ENCODE peak calls at places on chromosomes 13 and 19, in seven cellular contexts. M is stomach, B is H1, Q is spleen, G is HepG2, E is upper lobe of left lung, K is prostate gland. J is an unnamed sample. For H3K4me1, the result is how much of the 10 kb centered on the place peaks cover.

GRCh38 chr19:45250216-45250831 is 747 bp upstream of the MARK4 start:
- DNase-seq in M (no peak), B (no peak), Q (peak), G (no peak), E (peak), K (no peak), J (peak)

GRCh38 chr13:113088691-113089020 is 16.9 kb upstream of the F7 start:
- DNase-seq in M (no peak), B (no peak), Q (peak), G (no peak), E (no peak), K (no peak), J (no peak)

GRCh38 chr13:35917252-35917941 is 213.8 kb downstream of the DCLK1 start:
- DNase-seq in M (no peak), B (peak), Q (no peak), G (no peak), E (no peak), K (no peak), J (no peak)

GRCh38 chr13:113159701-113160100 is 1.3 kb downstream of the PROZ start:
- DNase-seq in M (no peak), B (no peak), Q (no peak), G (no peak), E (no peak), K (no peak), J (no peak)

GRCh38 chr13:26628706-26629105 is 71.2 kb downstream of the WASF3 start:
- DNase-seq in M (no peak), B (no peak), Q (no peak), G (peak), E (no peak), K (no peak), J (peak)

GRCh38 chr13:114100446-114101320 is 31.7 kb downstream of the RASA3 start:
- DNase-seq in M (no peak), B (no peak), Q (peak), G (no peak), E (peak), K (no peak), J (peak)

GRCh38 chr13:27132538-27132937 is 39.1 kb downstream of the USP12 start:
- DNase-seq in M (no peak), B (no peak), Q (no peak), G (no peak), E (no peak), K (no peak), J (no peak)

GRCh38 chr19:44866672-44867071 is 20.6 kb downstream of the NECTIN2 start:
- DNase-seq in M (no peak), B (no peak), Q (no peak), G (no peak), E (no peak), K (no peak), J (no peak)

GRCh38 chr19:14871619-14872230 is 14.2 kb downstream of the OR7A17 start:
- DNase-seq in M (no peak), B (no peak), Q (no peak), G (no peak), E (no peak), K (no peak), J (no peak)

DNA sequence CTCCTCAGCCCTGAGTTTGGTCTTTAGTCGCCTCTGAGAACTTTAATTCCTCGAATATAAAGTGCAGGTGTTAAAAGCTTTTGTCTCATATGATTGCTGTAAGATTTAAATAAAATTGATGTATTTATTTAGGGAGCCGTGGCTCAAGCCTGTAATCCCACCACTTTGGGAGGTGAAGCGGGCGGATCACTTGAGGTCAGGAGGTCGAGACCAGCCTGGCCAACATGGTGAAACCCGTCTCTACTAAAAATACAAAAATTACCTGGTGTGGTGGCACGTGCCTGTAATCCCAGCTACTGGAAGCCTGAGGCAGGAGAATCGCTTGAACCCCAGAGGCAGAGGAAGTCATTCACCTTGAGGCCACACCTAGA is 559 bp upstream of the SLC1A5 start:
- DNase-seq in M (no peak), B (no peak), Q (no peak), G (no peak), E (no peak), K (no peak), J (no peak)
- H3K4me3 ChIP-seq in M (peak), B (no peak), Q (peak), G (no peak), E (no peak), K (no peak), J (peak)

GRCh38 chr19:42246143-42246868 is 3.9 kb upstream of the GSK3A start:
- DNase-seq in M (peak), B (peak), Q (peak), G (no peak), E (no peak), K (no peak), J (peak)
- TF ChIP-seq POLR2AphosphoS5 in M (no peak), B (no peak), Q (peak), G (peak), E (peak), K (peak), J (peak)

GRCh38 chr19:29677001-29677781 is 11.9 kb downstream of the PLEKHF1 start:
- DNase-seq in M (no peak), B (no peak), Q (peak), G (no peak), E (no peak), K (no peak), J (no peak)

GRCh38 chr19:29679598-29680210 is 14.4 kb downstream of the PLEKHF1 start:
- DNase-seq in M (no peak), B (no peak), Q (peak), G (no peak), E (no peak), K (no peak), J (no peak)

GRCh38 chr19:29680447-29680846 is 15.2 kb downstream of the PLEKHF1 start:
- DNase-seq in M (peak), B (no peak), Q (peak), G (no peak), E (peak), K (no peak), J (peak)

GRCh38 chr19:29676586-29676985 is 11.3 kb downstream of the PLEKHF1 start:
- DNase-seq in M (peak), B (no peak), Q (peak), G (no peak), E (no peak), K (no peak), J (no peak)

DNA sequence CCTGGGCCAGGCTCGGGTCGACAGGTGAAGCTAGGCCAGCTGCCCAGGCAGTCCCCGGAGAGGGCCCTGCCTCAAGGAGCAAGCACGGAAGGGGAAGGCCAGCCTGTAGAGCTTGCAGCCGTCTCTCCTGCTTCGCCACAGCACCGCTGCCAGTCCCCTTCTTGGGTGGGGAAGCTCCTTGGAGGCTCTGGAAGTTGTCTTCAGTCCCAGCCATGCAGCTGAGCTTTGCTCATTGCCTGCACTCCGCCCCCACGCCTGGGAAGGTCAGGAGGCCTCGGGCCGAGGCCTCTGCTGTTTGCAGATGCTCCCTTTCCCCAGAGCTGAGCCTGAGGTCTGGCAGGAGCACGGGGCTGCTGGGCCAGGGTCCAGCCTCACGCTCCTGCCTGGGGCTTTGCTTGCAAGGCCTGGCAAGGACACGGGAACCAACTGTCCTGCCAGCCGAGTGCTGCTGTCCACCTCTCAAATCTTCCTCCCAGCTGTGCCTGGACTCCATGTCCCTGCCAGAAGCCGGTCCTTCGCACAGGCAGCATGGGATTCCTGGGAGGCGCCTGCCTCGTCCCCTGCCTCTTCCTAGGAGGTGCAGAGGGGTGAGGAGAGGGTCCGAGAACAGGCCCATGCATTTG is 13.3 kb downstream of the PLEKHF1 start:
- DNase-seq in M (no peak), B (no peak), Q (peak), G (peak), E (peak), K (peak), J (peak)
- H3K4me1 ChIP-seq in M (half or more), B (under half), Q (half or more), G (under half), E (half or more), K (under half), J (under half)

DNA sequence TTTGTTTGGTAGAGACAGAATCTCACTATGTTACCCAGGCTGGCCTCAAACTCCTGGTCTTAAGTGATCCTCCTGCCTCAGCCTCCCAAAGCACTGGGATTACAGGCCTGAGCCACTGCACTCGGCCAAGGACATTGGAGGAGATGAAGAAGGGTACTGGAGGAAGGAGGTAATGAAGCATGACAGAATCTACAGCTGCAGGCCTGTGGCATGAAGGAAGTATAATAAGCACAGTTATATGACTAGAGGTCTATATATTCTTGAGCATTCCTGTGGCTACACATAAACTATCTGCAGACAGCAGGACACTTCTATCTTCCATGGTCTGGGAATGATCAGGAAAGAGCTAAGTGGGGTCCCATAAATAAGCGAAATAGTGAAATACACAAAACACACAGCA is 18.2 kb downstream of the ZNF565 start:
- DNase-seq in M (no peak), B (no peak), Q (no peak), G (no peak), E (no peak), K (no peak), J (no peak)
- H3K4me3 ChIP-seq in M (no peak), B (no peak), Q (no peak), G (no peak), E (no peak), K (no peak), J (no peak)

DNA sequence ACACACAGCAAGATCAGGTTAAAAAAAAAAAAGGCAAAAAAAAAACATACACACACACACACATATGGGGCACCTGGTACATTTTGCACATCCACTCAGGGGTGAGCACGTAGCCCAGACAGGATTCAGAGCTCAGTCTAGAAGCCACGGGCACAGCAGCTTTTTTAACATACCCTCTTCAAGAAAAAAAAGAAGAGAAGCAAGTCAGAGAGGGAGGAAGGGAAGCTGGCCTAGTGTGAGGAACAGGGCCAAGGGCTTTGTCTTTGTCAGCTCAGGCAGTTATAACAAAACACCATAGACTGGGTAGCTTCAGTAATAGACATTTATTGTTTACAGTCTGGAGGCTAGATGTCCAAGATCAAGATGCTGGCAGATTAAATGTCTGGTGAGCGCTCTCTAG is 2.3 kb upstream of the TPM4 start:
- DNase-seq in M (no peak), B (peak), Q (no peak), G (no peak), E (no peak), K (peak), J (no peak)
- TF ChIP-seq POLR2AphosphoS5 in M (no peak), B (no peak), Q (no peak), G (no peak), E (no peak), K (peak), J (no peak)

J was measured in transverse colon.